ENCODE peak calls at places on chromosome 9, in eight cellular contexts. K is AG09319, L is fibroblast of lung, X is adipocyte, T is cardiac fibroblast, I is Panc1, Y is 8988T, W is NCI-H2107. H is an unnamed sample.

GRCh38 chr9:137429974-137430722 is 7.0 kb downstream of the NOXA1 start:
- DNase-seq in K (no peak), L (no peak), X (no peak), T (no peak), I (no peak), Y (no peak), W (peak), H (no peak)

GRCh38 chr9:18768951-18769622 is 263.9 kb downstream of the SAXO1 start:
- DNase-seq in K (no peak), L (no peak), X (no peak), T (no peak), I (no peak), Y (no peak), W (no peak), H (no peak)

GRCh38 chr9:83284766-83285165 is 221.8 kb upstream of the RASEF start:
- DNase-seq in K (no peak), L (no peak), X (no peak), T (no peak), I (no peak), Y (no peak), W (no peak), H (no peak)

GRCh38 chr9:98410185-98410697 is 154.8 kb upstream of the TBC1D2 start:
- DNase-seq in K (peak), L (peak), X (peak), T (peak), I (no peak), Y (no peak), W (no peak), H (no peak)

GRCh38 chr9:130331573-130331972 is 66.0 kb downstream of the HMCN2 start:
- DNase-seq in K (peak), L (peak), X (peak), T (peak), I (no peak), Y (no peak), W (no peak), H (no peak)

GRCh38 chr9:130053504-130054427 is at the start of gene GPR107:
- DNase-seq in K (no peak), L (peak), X (peak), T (peak), I (no peak), Y (peak), W (peak), H (peak)

GRCh38 chr9:35163413-35163812 is 1.6 kb downstream of the UNC13B start:
- DNase-seq in K (no peak), L (no peak), X (no peak), T (no peak), I (no peak), Y (no peak), W (no peak), H (no peak)

GRCh38 chr9:97594414-97594921 is 38.7 kb downstream of the TSTD2 start:
- DNase-seq in K (no peak), L (no peak), X (no peak), T (no peak), I (no peak), Y (no peak), W (peak), H (no peak)

GRCh38 chr9:10062629-10063395 is 550.0 kb downstream of the PTPRD start:
- DNase-seq in K (peak), L (peak), X (peak), T (peak), I (no peak), Y (no peak), W (no peak), H (peak)

GRCh38 chr9:88179080-88179521 is 40.8 kb upstream of the SPATA31C2 start:
- DNase-seq in K (no peak), L (no peak), X (no peak), T (no peak), I (no peak), Y (no peak), W (no peak), H (no peak)

GRCh38 chr9:86246752-86247161 is 12.7 kb downstream of the C9orf153 start:
- DNase-seq in K (no peak), L (peak), X (no peak), T (peak), I (no peak), Y (no peak), W (no peak), H (no peak)

GRCh38 chr9:35806101-35806500 is 6.0 kb downstream of the SPAG8 start:
- DNase-seq in K (no peak), L (no peak), X (no peak), T (no peak), I (no peak), Y (no peak), W (no peak), H (no peak)

GRCh38 chr9:136401173-136401922 is 1.4 kb upstream of the SNAPC4 start:
- DNase-seq in K (no peak), L (no peak), X (no peak), T (no peak), I (no peak), Y (no peak), W (no peak), H (no peak)

GRCh38 chr9:115757461-115757860 is 396.1 kb upstream of the PAPPA start:
- DNase-seq in K (no peak), L (peak), X (no peak), T (no peak), I (no peak), Y (no peak), W (no peak), H (no peak)

GRCh38 chr9:115548826-115549225 is 430.9 kb upstream of the TNC start:
- DNase-seq in K (no peak), L (peak), X (peak), T (no peak), I (no peak), Y (no peak), W (no peak), H (no peak)

GRCh38 chr9:78213696-78214095 is 22.2 kb upstream of the CEP78 start:
- DNase-seq in K (no peak), L (peak), X (peak), T (peak), I (no peak), Y (no peak), W (no peak), H (no peak)

GRCh38 chr9:92969516-92970466 is 22.5 kb downstream of the FGD3 start:
- DNase-seq in K (no peak), L (no peak), X (no peak), T (no peak), I (no peak), Y (no peak), W (no peak), H (no peak)

GRCh38 chr9:18824095-18824666 is 208.8 kb downstream of the SAXO1 start:
- DNase-seq in K (no peak), L (no peak), X (peak), T (peak), I (no peak), Y (no peak), W (no peak), H (peak)

GRCh38 chr9:96574455-96574854 is 45.2 kb downstream of the CDC14B start:
- DNase-seq in K (no peak), L (peak), X (peak), T (no peak), I (no peak), Y (no peak), W (no peak), H (no peak)

GRCh38 chr9:20492772-20493171 is 129.5 kb downstream of the MLLT3 start:
- DNase-seq in K (no peak), L (no peak), X (no peak), T (no peak), I (no peak), Y (no peak), W (no peak), H (no peak)

GRCh38 chr9:133773889-133774655 is 35.9 kb upstream of the SARDH start:
- DNase-seq in K (no peak), L (peak), X (no peak), T (no peak), I (no peak), Y (no peak), W (no peak), H (no peak)

GRCh38 chr9:21674894-21675293 is 127.5 kb upstream of the MTAP start:
- DNase-seq in K (no peak), L (no peak), X (no peak), T (no peak), I (peak), Y (no peak), W (no peak), H (no peak)

GRCh38 chr9:128894764-128895163 is 12.8 kb downstream of the LRRC8A start:
- DNase-seq in K (no peak), L (no peak), X (no peak), T (no peak), I (no peak), Y (no peak), W (no peak), H (no peak)

GRCh38 chr9:115213777-115214428 is 95.9 kb upstream of the TNC start:
- DNase-seq in K (no peak), L (peak), X (peak), T (peak), I (no peak), Y (no peak), W (no peak), H (no peak)

GRCh38 chr9:134983094-134983493 is 65.4 kb upstream of the FCN1 start:
- DNase-seq in K (no peak), L (no peak), X (no peak), T (no peak), I (peak), Y (no peak), W (no peak), H (no peak)

GRCh38 chr9:110579763-110580255 is 268 bp upstream of the SVEP1 start:
- DNase-seq in K (peak), L (peak), X (peak), T (peak), I (no peak), Y (no peak), W (no peak), H (peak)

GRCh38 chr9:137435381-137435891 is 5.7 kb downstream of the ENTPD8 start:
- DNase-seq in K (no peak), L (no peak), X (no peak), T (no peak), I (no peak), Y (no peak), W (no peak), H (no peak)

GRCh38 chr9:87393706-87394255 is 103.9 kb upstream of the DAPK1 start:
- DNase-seq in K (no peak), L (no peak), X (no peak), T (no peak), I (no peak), Y (no peak), W (no peak), H (no peak)

GRCh38 chr9:108662090-108662875 is 193.5 kb downstream of the ACTL7B start:
- DNase-seq in K (no peak), L (no peak), X (no peak), T (peak), I (no peak), Y (no peak), W (no peak), H (no peak)

GRCh38 chr9:27352457-27353188 is 55.7 kb upstream of the EQTN start:
- DNase-seq in K (no peak), L (no peak), X (no peak), T (no peak), I (no peak), Y (no peak), W (no peak), H (no peak)

GRCh38 chr9:133682961-133683493 is 46.9 kb downstream of the DBH start:
- DNase-seq in K (no peak), L (no peak), X (no peak), T (no peak), I (no peak), Y (no peak), W (no peak), H (no peak)

GRCh38 chr9:18338042-18338441 is 135.9 kb upstream of the ADAMTSL1 start:
- DNase-seq in K (no peak), L (no peak), X (no peak), T (no peak), I (no peak), Y (no peak), W (no peak), H (no peak)

GRCh38 chr9:1875921-1876448 is 139.2 kb upstream of the SMARCA2 start:
- DNase-seq in K (no peak), L (no peak), X (no peak), T (no peak), I (no peak), Y (no peak), W (no peak), H (no peak)

GRCh38 chr9:4666042-4666699 is at the start of gene SPATA6L:
- DNase-seq in K (no peak), L (peak), X (peak), T (peak), I (no peak), Y (peak), W (peak), H (no peak)

GRCh38 chr9:132214027-132214622 is 52.3 kb downstream of the NTNG2 start:
- DNase-seq in K (peak), L (peak), X (peak), T (peak), I (no peak), Y (peak), W (peak), H (no peak)